ENCODE peak calls at places on chromosomes 16 and 17, in six cellular contexts. L is H9, W is tibial nerve, B is left ventricle myocardium inferior, G is RWPE2, M is astrocyte. D is an unnamed sample.

GRCh38 chr16:11342021-11342855 is 3.0 kb upstream of the RMI2 start:
- DNase-seq in M (no peak), B (no peak), L (no peak), W (no peak), G (no peak), D (no peak)

GRCh38 chr17:1362065-1362848 is 37.8 kb downstream of the YWHAE start:
- DNase-seq in B (no peak), G (no peak), W (no peak), L (no peak), M (peak; percentile 16), D (no peak)

GRCh38 chr16:19700319-19700781 is 17.7 kb downstream of the KNOP1 start:
- DNase-seq in W (no peak), B (no peak), G (no peak), M (peak; percentile 80), L (no peak), D (no peak)

GRCh38 chr17:82314012-82314720 is 3.2 kb downstream of the CD7 start:
- DNase-seq in L (no peak), W (no peak), M (no peak), G (no peak), B (no peak), D (no peak)

GRCh38 chr16:69865701-69866100 is 85.4 kb upstream of the CLEC18A start:
- DNase-seq in G (no peak), M (peak; percentile 95), W (no peak), L (no peak), B (peak; percentile 27), D (peak; percentile 52)

GRCh38 chr17:19716108-19717030 is at the start of gene SLC47A2:
- DNase-seq in B (no peak), M (no peak), L (no peak), G (no peak), W (no peak), D (peak; percentile 60)

GRCh38 chr16:4918790-4919210 is 18.1 kb downstream of the PPL start:
- DNase-seq in W (no peak), M (no peak), G (no peak), L (peak; percentile 58), B (no peak), D (no peak)

GRCh38 chr17:1746975-1747543 is 4.4 kb downstream of the SERPINF2 start:
- DNase-seq in W (no peak), M (no peak), B (no peak), L (peak; percentile 84), G (peak; percentile 79), D (no peak)

GRCh38 chr17:82186221-82186620 is 26.4 kb downstream of the CCDC57 start:
- DNase-seq in B (no peak), G (no peak), M (no peak), L (no peak), W (no peak), D (no peak)

GRCh38 chr17:40799859-40800258 is at the start of gene KRT28:
- DNase-seq in B (no peak), L (no peak), W (no peak), M (no peak), G (no peak), D (no peak)
- H3K9me3 ChIP-seq in B (no peaks in the 10 kb centered on the region), L (no peaks in the 10 kb centered on the region), W (no peaks in the 10 kb centered on the region), M (no peaks in the 10 kb centered on the region), G (no peaks in the 10 kb centered on the region), D (no peaks in the 10 kb centered on the region)

DNA sequence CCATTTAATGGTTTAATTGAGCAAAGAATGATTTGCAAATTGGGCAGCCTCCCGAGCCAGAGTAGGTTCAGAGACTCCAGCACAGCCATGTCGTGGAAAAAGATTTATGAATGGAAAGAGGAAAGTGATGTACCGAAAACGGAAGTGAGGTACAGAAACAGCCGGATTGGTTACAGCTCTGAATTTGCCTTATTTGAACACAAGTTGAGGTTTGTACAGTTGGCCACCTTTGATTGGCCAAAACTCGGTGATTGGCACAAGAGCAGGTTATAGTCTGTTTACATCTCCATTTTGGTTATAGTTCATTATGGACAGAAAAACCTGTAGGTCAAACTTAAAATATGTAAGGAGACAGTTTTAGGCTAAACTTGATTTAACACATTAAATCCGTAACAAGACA is 44.5 kb downstream of the TENT4B start:
- DNase-seq in M (no peak), B (no peak), W (no peak), G (no peak), L (no peak), D (no peak)
- H3K4me1 ChIP-seq in M (peaks cover 23% of the 10 kb centered on the region), B (peaks cover 47% of the 10 kb centered on the region), W (peaks cover 19% of the 10 kb centered on the region), G (peaks cover 52% of the 10 kb centered on the region), L (no peaks in the 10 kb centered on the region), D (peaks cover 25% of the 10 kb centered on the region)

GRCh38 chr17:48053758-48054237 is 5.6 kb downstream of the NFE2L1 start:
- DNase-seq in M (no peak), W (no peak), L (peak; percentile 53), G (no peak), B (no peak), D (no peak)

GRCh38 chr17:48051278-48051677 is 3.1 kb downstream of the NFE2L1 start:
- DNase-seq in M (no peak), G (no peak), L (no peak), B (no peak), W (no peak), D (no peak)

GRCh38 chr17:48052956-48053757 is 5.0 kb downstream of the NFE2L1 start:
- DNase-seq in B (peak; percentile 89), G (no peak), L (no peak), W (peak; percentile 78), M (no peak), D (peak; percentile 91)

GRCh38 chr17:48054238-48055185 is 6.4 kb downstream of the NFE2L1 start:
- DNase-seq in M (peak; percentile 75), B (peak; percentile 76), G (peak; percentile 95), W (peak; percentile 60), L (peak; percentile 100), D (peak; percentile 85)

GRCh38 chr17:48051706-48052486 is 3.7 kb downstream of the NFE2L1 start:
- DNase-seq in M (peak; percentile 86), G (no peak), B (peak; percentile 74), L (no peak), W (peak; percentile 34), D (peak; percentile 85)
- H3K9me3 ChIP-seq in M (no peaks in the 10 kb centered on the region), G (no peaks in the 10 kb centered on the region), B (no peaks in the 10 kb centered on the region), L (no peaks in the 10 kb centered on the region), W (no peaks in the 10 kb centered on the region), D (no peaks in the 10 kb centered on the region)

GRCh38 chr17:77420476-77420803 is 279.7 kb downstream of the SEC14L1 start:
- DNase-seq in G (no peak), B (no peak), M (no peak), L (no peak), W (no peak), D (no peak)
- H3K4me1 ChIP-seq in G (peaks cover 66% of the 10 kb centered on the region), B (peaks cover 69% of the 10 kb centered on the region), M (peaks cover 64% of the 10 kb centered on the region), L (peaks cover 19% of the 10 kb centered on the region), W (peaks cover 57% of the 10 kb centered on the region), D (peaks cover 63% of the 10 kb centered on the region)

GRCh38 chr16:3223913-3224515 is 10.9 kb downstream of the ZNF200 start:
- DNase-seq in W (no peak), M (peak; percentile 6), L (no peak), G (no peak), B (no peak), D (no peak)
- H3K9me3 ChIP-seq in W (peaks cover 13% of the 10 kb centered on the region), M (peaks cover 47% of the 10 kb centered on the region), L (peaks cover 41% of the 10 kb centered on the region), G (peaks cover 26% of the 10 kb centered on the region), B (peaks cover 99% of the 10 kb centered on the region), D (peaks cover 78% of the 10 kb centered on the region)

DNA sequence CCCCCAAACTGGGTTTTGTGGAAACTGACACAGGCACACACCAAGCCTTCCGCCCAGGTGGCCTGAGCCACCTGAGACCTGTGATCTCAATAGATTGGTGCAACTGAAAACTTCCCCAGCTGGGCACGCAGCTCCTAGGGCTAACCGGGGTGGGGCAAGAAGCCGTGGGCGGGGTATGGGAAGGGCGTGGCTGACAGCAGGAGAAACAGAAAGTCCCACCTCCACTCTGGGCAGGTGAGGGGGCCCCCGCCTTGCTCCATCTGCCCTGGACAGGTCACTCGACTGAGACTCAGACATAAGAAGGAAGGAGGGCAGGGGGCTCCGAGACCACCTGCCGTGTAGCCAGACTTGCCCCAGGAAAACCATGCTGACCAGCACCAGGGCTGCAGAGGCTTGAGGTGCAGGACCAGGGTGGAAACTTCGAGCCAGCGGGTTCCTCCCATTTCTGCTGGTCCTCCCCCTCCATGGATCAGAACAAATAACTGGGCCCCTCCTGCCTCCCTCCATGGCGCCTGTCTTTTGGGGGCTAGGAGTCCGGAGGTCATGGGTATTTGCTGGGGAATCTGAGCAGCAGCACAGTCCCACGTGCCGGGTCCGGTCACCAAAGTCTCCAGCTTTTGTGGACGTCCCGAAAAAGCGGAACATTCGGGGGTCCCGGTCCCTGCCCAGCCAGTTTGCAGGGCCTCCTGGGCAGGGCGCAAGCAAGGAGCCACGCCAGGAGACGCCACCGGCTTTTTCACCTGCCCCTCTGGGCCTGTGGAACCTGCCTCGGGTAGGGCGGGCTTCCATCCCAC is 1.3 kb downstream of the TIMP2 start:
- DNase-seq in W (peak; percentile 55), B (peak; percentile 61), M (no peak), L (peak; percentile 92), G (peak; percentile 86), D (no peak)
- H3K4me1 ChIP-seq in W (peaks cover 51% of the 10 kb centered on the region), B (peaks cover 70% of the 10 kb centered on the region), M (peaks cover 41% of the 10 kb centered on the region), L (peaks cover 3% of the 10 kb centered on the region), G (peaks cover 3% of the 10 kb centered on the region), D (peaks cover 57% of the 10 kb centered on the region)